ENCODE peak calls at places on chromosomes 3 and 15, in four cellular contexts. One of them, this sample, is unnamed.
A peak's percentile ranks its signal among the peaks of the same experiment; 100 is the strongest.

GRCh38 chr3:45929042-45929679 is 14.1 kb upstream of the CXCR6 start:
- DNase-seq in K562: peak; percentile 70
- DNase-seq in GM12878: no peak
- DNase-seq in HepG2: peak; percentile 12
- DNase-seq in this sample: peak; percentile 60

GRCh38 chr15:63920504-63921178 is 86.9 kb upstream of the HERC1 start:
- DNase-seq in K562: no peak
- DNase-seq in GM12878: no peak
- DNase-seq in HepG2: no peak
- DNase-seq in this sample: no peak

GRCh38 chr3:165883866-165884478 is 46.7 kb upstream of the BCHE start:
- DNase-seq in K562: no peak
- DNase-seq in GM12878: no peak
- DNase-seq in HepG2: no peak
- DNase-seq in this sample: no peak

GRCh38 chr15:73593278-73594074 is 39.7 kb downstream of the NPTN start:
- DNase-seq in K562: peak; percentile 71
- DNase-seq in GM12878: no peak
- DNase-seq in HepG2: no peak
- DNase-seq in this sample: no peak

GRCh38 chr15:73732911-73733310 is 20.2 kb downstream of the INSYN1 start:
- DNase-seq in K562: no peak
- DNase-seq in GM12878: no peak
- DNase-seq in HepG2: no peak
- DNase-seq in this sample: no peak

GRCh38 chr3:18046531-18046930 is 304.1 kb upstream of the TBC1D5 start:
- DNase-seq in K562: no peak
- DNase-seq in GM12878: no peak
- DNase-seq in HepG2: no peak
- DNase-seq in this sample: no peak

GRCh38 chr3:122553171-122553570 is 10.9 kb downstream of the PARP9 start:
- DNase-seq in K562: no peak
- DNase-seq in GM12878: no peak
- DNase-seq in HepG2: no peak
- DNase-seq in this sample: no peak

GRCh38 chr15:43134157-43134637 is 811 bp downstream of the TMEM62 start:
- DNase-seq in K562: peak; percentile 23
- DNase-seq in GM12878: no peak
- DNase-seq in HepG2: no peak
- DNase-seq in this sample: no peak

GRCh38 chr3:127568604-127569003 is 21.9 kb downstream of the TPRA1 start:
- DNase-seq in K562: no peak
- DNase-seq in GM12878: no peak
- DNase-seq in HepG2: no peak
- DNase-seq in this sample: no peak
- TF ChIP-seq ETV6 in K562: no peak
- TF ChIP-seq ETV6 in GM12878: no peak
- TF ChIP-seq ETV6 in HepG2: no peak
- TF ChIP-seq ETV6 in this sample: no peak

DNA sequence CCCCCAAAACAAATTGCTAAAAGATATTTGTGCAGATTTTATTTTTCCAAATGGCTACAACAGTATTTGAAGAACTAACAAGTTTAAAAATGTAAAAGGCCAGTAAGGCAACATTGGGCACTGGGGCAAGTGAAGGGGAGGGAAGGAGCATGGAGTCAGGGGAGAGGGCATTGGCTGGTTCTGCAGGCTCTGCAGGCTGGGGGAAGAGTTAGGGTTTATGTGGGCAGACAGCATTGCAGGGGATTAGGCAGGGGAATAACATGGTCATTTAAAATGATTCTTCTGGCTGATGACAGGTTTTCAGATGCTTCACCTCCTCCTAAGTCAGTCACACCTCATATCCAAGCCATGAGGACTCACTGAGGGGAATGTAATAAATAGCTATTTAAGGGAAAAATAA is 52.6 kb downstream of the BTD start:
- DNase-seq in K562: no peak
- DNase-seq in GM12878: no peak
- DNase-seq in HepG2: no peak
- DNase-seq in this sample: no peak
- TF ChIP-seq ETV6 in K562: no peak
- TF ChIP-seq ETV6 in GM12878: no peak
- TF ChIP-seq ETV6 in HepG2: no peak
- TF ChIP-seq ETV6 in this sample: no peak

DNA sequence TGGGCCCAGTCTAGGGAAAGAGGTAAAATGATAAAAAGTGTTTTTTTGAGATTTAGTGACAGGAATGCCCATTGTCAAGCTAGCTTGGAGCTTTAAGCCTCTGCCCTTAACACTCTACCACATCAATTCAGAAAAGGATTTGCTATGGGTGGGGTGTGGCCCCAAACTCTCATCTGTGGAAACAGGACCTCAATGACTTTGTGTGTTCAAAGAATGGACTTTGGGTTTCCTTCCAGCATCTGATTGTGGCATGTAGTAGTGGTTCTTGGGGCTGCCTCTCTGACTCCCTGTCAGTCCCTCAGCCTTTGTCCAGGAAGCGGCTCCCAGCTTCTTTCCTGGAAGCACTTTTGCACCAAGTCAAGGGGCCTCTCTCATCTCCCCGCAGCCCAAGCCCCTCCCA is 56.1 kb downstream of the CCNL1 start:
- DNase-seq in K562: no peak
- DNase-seq in GM12878: no peak
- DNase-seq in HepG2: peak; percentile 43
- DNase-seq in this sample: no peak
- TF ChIP-seq ETV6 in K562: no peak
- TF ChIP-seq ETV6 in GM12878: no peak
- TF ChIP-seq ETV6 in HepG2: no peak
- TF ChIP-seq ETV6 in this sample: no peak

GRCh38 chr15:94287794-94288246 is 56.5 kb downstream of the MCTP2 start:
- DNase-seq in K562: no peak
- DNase-seq in GM12878: peak; percentile 66
- DNase-seq in HepG2: no peak
- DNase-seq in this sample: no peak
- TF ChIP-seq ETV6 in K562: no peak
- TF ChIP-seq ETV6 in GM12878: peak; percentile 16
- TF ChIP-seq ETV6 in HepG2: no peak
- TF ChIP-seq ETV6 in this sample: no peak

GRCh38 chr15:68619303-68619698 is 40.5 kb downstream of the CORO2B start:
- DNase-seq in K562: no peak
- DNase-seq in GM12878: no peak
- DNase-seq in HepG2: no peak
- DNase-seq in this sample: no peak
- TF ChIP-seq ETV6 in K562: no peak
- TF ChIP-seq ETV6 in GM12878: no peak
- TF ChIP-seq ETV6 in HepG2: no peak
- TF ChIP-seq ETV6 in this sample: no peak

DNA sequence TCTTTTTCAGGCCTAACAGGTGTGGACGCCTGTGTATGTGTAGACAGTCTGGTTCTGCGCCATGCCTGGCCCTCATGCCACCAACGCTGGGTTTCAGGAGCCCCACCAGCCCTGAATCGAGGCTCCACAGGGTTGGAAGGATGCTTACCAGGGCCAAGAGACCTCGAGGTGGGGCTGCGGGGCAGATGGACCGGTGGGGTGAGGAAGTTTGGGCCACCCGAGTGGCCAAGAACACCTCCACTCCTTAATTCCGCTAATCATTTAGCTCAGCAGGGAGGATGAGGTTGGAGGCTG is 6.0 kb upstream of the ONECUT1 start:
- DNase-seq in K562: no peak
- DNase-seq in GM12878: no peak
- DNase-seq in HepG2: no peak
- DNase-seq in this sample: no peak
- TF ChIP-seq ETV6 in K562: no peak
- TF ChIP-seq ETV6 in GM12878: no peak
- TF ChIP-seq ETV6 in HepG2: no peak
- TF ChIP-seq ETV6 in this sample: no peak

DNA sequence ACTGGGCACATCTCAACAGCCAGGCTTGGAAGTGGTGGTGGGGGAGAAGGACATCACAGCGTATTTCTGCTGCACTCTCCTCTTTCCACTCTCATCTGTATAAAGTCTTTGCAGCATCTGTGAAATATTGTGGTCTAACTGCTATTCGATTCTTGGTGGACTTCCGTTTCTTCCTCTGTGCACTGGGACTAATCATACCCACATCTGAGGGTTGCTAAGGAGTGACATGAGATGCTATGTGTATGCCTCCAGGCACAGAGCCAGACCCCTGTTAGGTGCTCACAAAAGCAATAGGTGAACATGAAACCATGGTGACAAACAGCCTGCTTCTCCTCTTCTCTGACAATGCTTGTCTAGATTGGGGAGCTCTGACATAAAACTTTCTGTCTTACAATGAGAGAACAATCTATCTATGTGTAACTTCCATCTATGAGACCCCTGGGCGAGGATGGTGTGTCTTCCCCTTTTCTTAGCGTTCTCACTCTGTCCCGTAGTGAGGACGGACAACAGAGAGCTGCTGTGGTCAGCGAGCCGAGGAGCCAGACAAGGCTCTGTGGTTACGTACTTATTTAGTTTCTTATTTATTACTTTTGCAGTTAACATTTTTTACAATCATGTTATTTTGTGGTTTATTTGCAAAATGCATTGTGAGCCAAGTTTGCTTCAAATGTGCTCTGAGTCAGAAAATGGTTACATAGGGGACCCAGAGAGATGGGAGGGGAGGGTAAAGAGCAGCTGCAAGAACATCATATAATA is 196.7 kb upstream of the TPRG1 start:
- DNase-seq in K562: no peak
- DNase-seq in GM12878: no peak
- DNase-seq in HepG2: no peak
- DNase-seq in this sample: no peak
- TF ChIP-seq ETV6 in K562: no peak
- TF ChIP-seq ETV6 in GM12878: no peak
- TF ChIP-seq ETV6 in HepG2: no peak
- TF ChIP-seq ETV6 in this sample: no peak

GRCh38 chr15:79025201-79025600 is 65.4 kb downstream of the RASGRF1 start:
- DNase-seq in K562: no peak
- DNase-seq in GM12878: no peak
- DNase-seq in HepG2: peak; percentile 27
- DNase-seq in this sample: peak; percentile 57
- TF ChIP-seq ETV6 in K562: no peak
- TF ChIP-seq ETV6 in GM12878: no peak
- TF ChIP-seq ETV6 in HepG2: no peak
- TF ChIP-seq ETV6 in this sample: no peak

GRCh38 chr15:77547801-77548607 is 84.7 kb downstream of the LINGO1 start:
- DNase-seq in K562: no peak
- DNase-seq in GM12878: no peak
- DNase-seq in HepG2: no peak
- DNase-seq in this sample: no peak
- TF ChIP-seq ETV6 in K562: no peak
- TF ChIP-seq ETV6 in GM12878: no peak
- TF ChIP-seq ETV6 in HepG2: no peak
- TF ChIP-seq ETV6 in this sample: no peak

DNA sequence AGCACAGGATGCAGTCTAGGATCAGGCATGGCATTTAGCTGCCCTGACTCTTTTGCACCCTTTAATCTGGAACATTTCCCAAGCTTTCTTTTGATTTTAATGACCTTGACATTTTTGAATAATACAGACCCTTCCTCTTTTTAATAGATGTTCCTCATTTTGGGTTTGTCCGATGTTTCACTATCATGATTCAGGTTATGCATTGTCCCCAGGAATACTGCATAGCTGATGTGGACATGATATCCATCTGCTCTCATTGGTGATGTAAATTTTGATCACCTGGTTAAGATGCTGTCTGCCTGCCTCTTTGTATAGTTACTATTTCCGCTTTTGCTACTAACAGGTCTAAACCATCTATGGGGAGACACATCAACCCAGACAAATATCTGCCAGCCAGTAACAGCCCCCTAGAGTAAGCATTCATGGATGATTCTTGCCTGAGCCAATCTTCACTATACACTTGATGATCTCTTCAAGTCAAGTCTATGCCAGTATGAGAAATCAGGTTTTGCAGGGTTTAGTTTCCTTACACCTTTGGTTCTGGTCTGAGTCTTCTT is 50.6 kb upstream of the ULK4 start:
- DNase-seq in K562: no peak
- DNase-seq in GM12878: no peak
- DNase-seq in HepG2: no peak
- DNase-seq in this sample: no peak
- TF ChIP-seq ETV6 in K562: no peak
- TF ChIP-seq ETV6 in GM12878: peak; percentile 47
- TF ChIP-seq ETV6 in HepG2: no peak
- TF ChIP-seq ETV6 in this sample: no peak

This sample was measured in WTC11.